ENCODE peak calls at places on chromosomes 13 and 19, in seven cellular contexts. Q is sigmoid colon, F is heart left ventricle, S is right atrium auricular region, E is ovary, P is OCI-LY7, X is cardiac fibroblast. H is an unnamed sample.

GRCh38 chr19:46901701-46902401 is 41.1 kb downstream of the ARHGAP35 start:
- DNase-seq in Q (no peak), F (no peak), S (no peak), E (no peak), P (no peak), X (no peak), H (peak)

GRCh38 chr19:12991296-12991695 is 4.0 kb upstream of the NFIX start:
- DNase-seq in Q (no peak), F (no peak), S (no peak), E (no peak), P (no peak), X (no peak), H (no peak)

GRCh38 chr13:21557995-21558394 is 46.0 kb downstream of the MICU2 start:
- DNase-seq in Q (no peak), F (no peak), S (no peak), E (no peak), P (peak), X (peak), H (no peak)

GRCh38 chr19:58361900-58362271 is 665 bp downstream of the ZNF497 start:
- DNase-seq in Q (no peak), F (peak), S (no peak), E (no peak), P (no peak), X (peak), H (peak)

GRCh38 chr13:90416519-90416918 is 931.0 kb upstream of the MIR17HG start:
- DNase-seq in Q (no peak), F (no peak), S (no peak), E (no peak), P (no peak), X (peak), H (no peak)

GRCh38 chr13:98221234-98221633 is 44.2 kb upstream of the RNF113B start:
- DNase-seq in Q (no peak), F (no peak), S (no peak), E (no peak), P (no peak), X (peak), H (no peak)

GRCh38 chr13:74210693-74211393 is 76.6 kb upstream of the KLF12 start:
- DNase-seq in Q (no peak), F (peak), S (peak), E (no peak), P (no peak), X (peak), H (peak)

GRCh38 chr13:113187905-113188595 is 20.4 kb downstream of the PCID2 start:
- DNase-seq in Q (no peak), F (no peak), S (no peak), E (no peak), P (no peak), X (no peak), H (no peak)

GRCh38 chr19:36028313-36029041 is 4.2 kb downstream of the CLIP3 start:
- DNase-seq in Q (no peak), F (no peak), S (no peak), E (no peak), P (no peak), X (no peak), H (no peak)

GRCh38 chr19:58350871-58351557 is 2.3 kb downstream of the A1BG start:
- DNase-seq in Q (no peak), F (no peak), S (no peak), E (no peak), P (no peak), X (no peak), H (no peak)

GRCh38 chr13:109667754-109668360 is 118.5 kb downstream of the IRS2 start:
- DNase-seq in Q (no peak), F (no peak), S (no peak), E (no peak), P (no peak), X (no peak), H (no peak)

GRCh38 chr13:110932588-110932987 is 17.7 kb upstream of the ANKRD10 start:
- DNase-seq in Q (no peak), F (no peak), S (no peak), E (no peak), P (no peak), X (no peak), H (no peak)

GRCh38 chr19:30315159-30315558 is 57.0 kb upstream of the ZNF536 start:
- DNase-seq in Q (no peak), F (no peak), S (no peak), E (no peak), P (no peak), X (no peak), H (no peak)

GRCh38 chr13:113550453-113550852 is 34.1 kb upstream of the TFDP1 start:
- DNase-seq in Q (no peak), F (peak), S (no peak), E (no peak), P (no peak), X (no peak), H (no peak)

GRCh38 chr19:46186717-46187101 is 38.7 kb downstream of the IGFL2 start:
- DNase-seq in Q (no peak), F (no peak), S (no peak), E (no peak), P (no peak), X (no peak), H (no peak)

GRCh38 chr13:87678353-87678752 is 7.2 kb downstream of the SLITRK5 start:
- DNase-seq in Q (no peak), F (no peak), S (no peak), E (no peak), P (peak), X (no peak), H (no peak)

GRCh38 chr19:12777217-12778019 is 2.1 kb upstream of the HOOK2 start:
- DNase-seq in Q (peak), F (peak), S (no peak), E (peak), P (peak), X (peak), H (no peak)

GRCh38 chr13:95356916-95357315 is 55.7 kb upstream of the ABCC4 start:
- DNase-seq in Q (peak), F (no peak), S (no peak), E (no peak), P (no peak), X (no peak), H (no peak)

GRCh38 chr13:98782654-98783053 is 30.2 kb upstream of the SLC15A1 start:
- DNase-seq in Q (no peak), F (no peak), S (no peak), E (no peak), P (no peak), X (peak), H (no peak)

GRCh38 chr13:76828316-76828741 is 57.9 kb downstream of the KCTD12 start:
- DNase-seq in Q (no peak), F (no peak), S (no peak), E (no peak), P (no peak), X (no peak), H (no peak)

GRCh38 chr13:41465215-41465907 is 8.0 kb downstream of the RGCC start:
- DNase-seq in Q (no peak), F (peak), S (no peak), E (no peak), P (peak), X (peak), H (peak)

GRCh38 chr13:29991343-29991742 is 140.9 kb upstream of the UBL3 start:
- DNase-seq in Q (no peak), F (no peak), S (no peak), E (no peak), P (no peak), X (peak), H (peak)

GRCh38 chr19:40303765-40304164 is 18.6 kb upstream of the AKT2 start:
- DNase-seq in Q (no peak), F (no peak), S (no peak), E (no peak), P (no peak), X (no peak), H (no peak)

GRCh38 chr19:4277051-4277700 is 1.9 kb upstream of the SHD start:
- DNase-seq in Q (no peak), F (no peak), S (no peak), E (no peak), P (no peak), X (no peak), H (no peak)

GRCh38 chr19:3743486-3743885 is 18.0 kb downstream of the APBA3 start:
- DNase-seq in Q (no peak), F (no peak), S (no peak), E (no peak), P (peak), X (no peak), H (no peak)

GRCh38 chr19:30402790-30403189 is 30.6 kb downstream of the ZNF536 start:
- DNase-seq in Q (no peak), F (no peak), S (no peak), E (no peak), P (no peak), X (no peak), H (no peak)

GRCh38 chr19:27672309-27673047 is 1540.5 kb downstream of the UQCRFS1 start:
- DNase-seq in Q (no peak), F (peak), S (peak), E (no peak), P (no peak), X (no peak), H (no peak)

GRCh38 chr19:6648141-6648715 is 21.7 kb downstream of the TNFSF14 start:
- DNase-seq in Q (no peak), F (no peak), S (no peak), E (no peak), P (no peak), X (no peak), H (no peak)
- H3K4me3 ChIP-seq in Q (no peak), F (no peak), S (no peak), E (no peak), P (no peak), X (no peak), H (no peak)

GRCh38 chr19:18521692-18522123 is at the start of gene ELL:
- DNase-seq in Q (no peak), F (no peak), S (no peak), E (no peak), P (no peak), X (no peak), H (no peak)

GRCh38 chr19:18522124-18522861 is 423 bp upstream of the ELL start:
- DNase-seq in Q (peak), F (peak), S (peak), E (peak), P (peak), X (peak), H (peak)

GRCh38 chr19:18518639-18519038 is 3.2 kb downstream of the ELL start:
- DNase-seq in Q (no peak), F (no peak), S (no peak), E (no peak), P (no peak), X (no peak), H (no peak)

GRCh38 chr19:18519962-18520847 is 1.7 kb downstream of the ELL start:
- DNase-seq in Q (peak), F (peak), S (peak), E (peak), P (peak), X (peak), H (peak)

GRCh38 chr19:18520848-18521691 is 800 bp downstream of the ELL start:
- DNase-seq in Q (peak), F (peak), S (no peak), E (peak), P (peak), X (no peak), H (no peak)
- TF ChIP-seq CTCF in Q (no peak), F (no peak), S (no peak), E (no peak), P (no peak), X (no peak), H (no peak)

DNA sequence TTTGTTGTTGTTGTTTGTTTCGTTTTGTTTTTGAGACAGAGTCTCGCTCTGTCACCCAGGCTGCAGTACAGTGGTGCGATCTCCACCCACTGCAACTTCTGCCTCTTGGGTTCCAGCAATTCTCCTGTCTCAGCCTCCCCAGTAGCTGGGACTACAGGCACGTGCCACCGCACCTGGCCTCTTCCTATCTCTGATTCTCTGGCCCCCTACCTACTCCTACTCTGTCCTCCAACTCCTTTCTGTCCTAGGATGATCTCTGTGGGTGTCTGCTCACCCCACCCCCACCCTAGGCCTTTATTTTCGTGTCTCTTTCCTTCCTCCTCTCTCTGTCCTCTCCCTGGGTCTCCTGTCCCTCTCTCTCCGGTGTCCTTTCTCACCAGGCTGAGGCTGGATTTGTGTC is 1.2 kb downstream of the PIH1D1 start:
- DNase-seq in Q (no peak), F (no peak), S (no peak), E (no peak), P (no peak), X (no peak), H (no peak)
- H3K4me3 ChIP-seq in Q (peak), F (no peak), S (no peak), E (no peak), P (peak), X (no peak), H (peak)

GRCh38 chr13:20461481-20461859 is 64.2 kb downstream of the CRYL1 start:
- DNase-seq in Q (no peak), F (no peak), S (no peak), E (no peak), P (no peak), X (peak), H (peak)

GRCh38 chr13:20461860-20462532 is 63.7 kb downstream of the CRYL1 start:
- DNase-seq in Q (no peak), F (peak), S (no peak), E (no peak), P (no peak), X (peak), H (peak)

GRCh38 chr13:20462533-20462915 is 63.1 kb downstream of the CRYL1 start:
- DNase-seq in Q (no peak), F (no peak), S (no peak), E (no peak), P (no peak), X (no peak), H (no peak)

GRCh38 chr13:20460744-20461143 is 64.9 kb downstream of the CRYL1 start:
- DNase-seq in Q (no peak), F (no peak), S (no peak), E (no peak), P (no peak), X (no peak), H (no peak)

DNA sequence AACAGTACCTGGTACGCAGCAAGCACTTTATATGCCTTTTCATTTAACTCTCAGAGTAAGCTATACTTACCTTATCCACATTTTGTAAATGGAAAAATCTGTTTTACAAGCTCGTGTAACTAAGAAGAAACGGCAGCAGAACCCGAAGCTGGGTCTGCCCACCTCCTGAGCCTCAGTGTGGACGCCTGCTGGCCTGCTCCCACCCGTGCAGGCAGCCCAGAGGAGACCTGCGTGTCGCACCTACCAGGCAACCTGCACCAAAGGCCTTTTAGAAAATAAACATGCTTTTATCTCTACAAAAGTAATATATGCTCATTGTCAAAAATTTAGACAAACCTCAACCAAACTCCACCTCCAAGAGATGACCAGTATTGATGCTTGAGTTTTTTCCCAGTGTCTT is 62.7 kb downstream of the CRYL1 start:
- DNase-seq in Q (no peak), F (no peak), S (no peak), E (no peak), P (no peak), X (no peak), H (no peak)
- TF ChIP-seq CTCF in Q (no peak), F (no peak), S (no peak), E (no peak), P (no peak), X (no peak), H (no peak)

GRCh38 chr13:50365683-50366391 is 350.6 kb downstream of the KCNRG start:
- DNase-seq in Q (no peak), F (no peak), S (no peak), E (no peak), P (peak), X (no peak), H (no peak)
- H3K4me3 ChIP-seq in Q (no peak), F (no peak), S (no peak), E (no peak), P (peak), X (no peak), H (no peak)

DNA sequence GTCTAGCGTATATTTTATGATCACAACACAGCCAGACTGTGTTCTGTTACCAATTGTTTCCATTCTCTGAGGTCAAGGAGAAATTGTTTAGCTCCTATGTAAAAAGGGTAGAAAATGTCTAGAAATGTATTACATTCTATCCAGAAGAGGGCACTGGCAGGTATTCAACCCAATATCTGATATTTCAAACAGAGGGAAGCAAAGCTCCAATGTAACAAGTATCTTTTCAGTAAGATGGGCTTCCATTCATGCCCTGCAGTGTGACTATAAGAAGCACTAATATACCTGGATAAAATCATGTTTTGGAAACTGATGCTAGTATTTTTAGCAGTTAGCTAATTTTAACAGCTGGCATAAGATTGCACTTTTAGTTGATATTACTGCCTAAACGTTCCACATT is 312.7 kb downstream of the FGF14 start:
- DNase-seq in Q (no peak), F (no peak), S (no peak), E (no peak), P (peak), X (no peak), H (no peak)
- TF ChIP-seq CTCF in Q (no peak), F (no peak), S (no peak), E (no peak), P (no peak), X (peak), H (peak)

GRCh38 chr19:8513687-8514504 is at the start of gene ZNF414:
- DNase-seq in Q (peak), F (peak), S (peak), E (peak), P (peak), X (peak), H (peak)

GRCh38 chr19:8511573-8512101 is 2.3 kb downstream of the ZNF414 start:
- DNase-seq in Q (no peak), F (no peak), S (no peak), E (no peak), P (no peak), X (no peak), H (no peak)

GRCh38 chr19:8510589-8511115 is 3.3 kb downstream of the ZNF414 start:
- DNase-seq in Q (no peak), F (no peak), S (no peak), E (no peak), P (no peak), X (no peak), H (no peak)

GRCh38 chr19:8512991-8513686 is 828 bp downstream of the ZNF414 start:
- DNase-seq in Q (no peak), F (no peak), S (no peak), E (no peak), P (no peak), X (no peak), H (no peak)

GRCh38 chr19:8512115-8512967 is 1.6 kb downstream of the ZNF414 start:
- DNase-seq in Q (no peak), F (no peak), S (no peak), E (no peak), P (peak), X (peak), H (no peak)
- H3K4me3 ChIP-seq in Q (no peak), F (no peak), S (no peak), E (no peak), P (peak), X (no peak), H (no peak)

H was measured in astrocyte of the cerebellum.